ENCODE peak calls at places on chromosomes 2 and 18, in ten cellular contexts. M, K, A, R, J, S, U, L, Q and N are unnamed samples.

GRCh38 chr2:217610411-217610814 is 392.4 kb downstream of the TNS1 start:
- DNase-seq in K (no peak), J (no peak), Q (no peak), M (no peak), R (no peak), A (no peak), U (no peak), S (no peak), L (no peak), N (no peak)

GRCh38 chr2:232563580-232563979 is 13.1 kb downstream of the EIF4E2 start:
- DNase-seq in U (no peak), Q (no peak), K (peak; percentile 77), J (no peak), R (no peak), S (no peak), A (peak; percentile 38), M (no peak), L (no peak), N (no peak)

GRCh38 chr2:223039618-223040017 is 12.4 kb upstream of the KCNE4 start:
- DNase-seq in M (no peak), J (no peak), R (no peak), A (no peak), S (no peak), Q (no peak), K (no peak), U (no peak), L (no peak), N (no peak)

GRCh38 chr2:204664708-204665121 is 119.4 kb downstream of the PARD3B start:
- DNase-seq in S (no peak), L (peak; percentile 51), R (peak; percentile 32), Q (no peak), J (no peak), U (no peak), A (peak; percentile 67), M (no peak), K (peak; percentile 55), N (peak; percentile 24)

GRCh38 chr2:176281267-176281666 is 12.0 kb downstream of the MTX2 start:
- DNase-seq in L (no peak), R (no peak), U (no peak), S (no peak), Q (no peak), J (no peak), A (peak; percentile 59), K (peak; percentile 61), M (no peak), N (peak; percentile 47)

GRCh38 chr2:231605607-231606091 is 13.0 kb downstream of the TEX44 start:
- DNase-seq in K (no peak), M (peak; percentile 71), Q (no peak), J (peak; percentile 17), L (no peak), U (peak; percentile 87), S (no peak), R (no peak), A (no peak), N (no peak)

GRCh38 chr2:165573534-165574461 is 104.3 kb downstream of the CSRNP3 start:
- DNase-seq in R (peak; percentile 92), Q (peak; percentile 70), K (no peak), M (peak; percentile 61), J (peak; percentile 43), L (peak; percentile 3), S (peak; percentile 48), A (peak; percentile 62), U (peak; percentile 79), N (peak; percentile 38)

GRCh38 chr2:7497223-7497622 is 580.0 kb downstream of the RNF144A start:
- DNase-seq in A (no peak), R (peak; percentile 11), J (no peak), S (no peak), M (no peak), L (no peak), U (no peak), K (no peak), Q (no peak), N (no peak)

GRCh38 chr2:235992024-235992423 is 176.2 kb downstream of the GBX2 start:
- DNase-seq in S (no peak), M (no peak), Q (no peak), K (no peak), A (no peak), J (no peak), R (no peak), L (no peak), U (no peak), N (no peak)

GRCh38 chr2:172606285-172606684 is 50.4 kb downstream of the PDK1 start:
- DNase-seq in M (no peak), A (no peak), S (no peak), J (no peak), L (no peak), K (peak; percentile 54), Q (no peak), U (no peak), R (no peak), N (no peak)

GRCh38 chr2:176088048-176088936 is 4.2 kb upstream of the HOXD13 start:
- DNase-seq in U (peak; percentile 81), A (peak; percentile 61), K (peak; percentile 23), R (peak; percentile 88), J (peak; percentile 59), S (peak; percentile 79), L (peak; percentile 51), Q (peak; percentile 56), M (peak; percentile 52), N (peak; percentile 15)

GRCh38 chr2:104857262-104858221 is 3.6 kb downstream of the POU3F3 start:
- DNase-seq in R (peak; percentile 67), A (no peak), J (no peak), Q (no peak), K (no peak), S (no peak), U (no peak), L (no peak), M (no peak), N (no peak)

GRCh38 chr2:174495365-174496012 is 8.7 kb upstream of the GPR155 start:
- DNase-seq in S (no peak), A (peak; percentile 33), R (peak; percentile 56), K (peak; percentile 7), J (no peak), Q (no peak), M (no peak), U (no peak), L (no peak), N (no peak)

GRCh38 chr2:174491947-174492346 is 5.1 kb upstream of the GPR155 start:
- DNase-seq in Q (no peak), R (no peak), S (no peak), M (no peak), U (no peak), J (no peak), K (no peak), A (no peak), L (no peak), N (no peak)

GRCh38 chr2:174490032-174490431 is 3.2 kb upstream of the GPR155 start:
- DNase-seq in L (no peak), U (no peak), J (no peak), A (no peak), K (no peak), Q (no peak), M (no peak), S (no peak), R (no peak), N (no peak)

GRCh38 chr2:174493549-174494331 is 6.9 kb upstream of the GPR155 start:
- DNase-seq in A (no peak), S (no peak), L (no peak), R (no peak), Q (no peak), J (no peak), U (no peak), M (no peak), K (no peak), N (no peak)

DNA sequence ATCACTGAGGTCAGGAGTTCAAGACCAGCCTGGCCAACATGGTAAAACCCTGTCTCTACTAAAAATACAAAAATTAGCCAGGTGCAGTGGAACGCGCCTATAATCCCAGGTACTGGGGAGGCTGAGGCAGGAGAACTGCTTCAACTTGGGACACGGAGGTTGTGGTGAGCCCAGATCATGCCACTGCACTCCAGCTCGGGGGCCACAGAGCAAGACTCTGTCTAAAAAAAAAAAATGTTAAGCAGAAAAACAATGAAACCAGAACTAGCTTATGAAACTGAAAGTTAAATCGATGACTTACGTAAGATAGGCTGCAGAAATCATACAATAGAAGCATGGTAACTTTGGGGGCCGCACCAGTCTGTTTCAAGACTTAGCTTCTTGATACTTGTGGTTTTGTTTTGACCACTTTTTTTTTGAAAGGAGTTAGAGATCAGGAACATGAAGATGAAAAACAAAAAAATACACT is 6.2 kb upstream of the GPR155 start:
- DNase-seq in R (no peak), Q (no peak), L (no peak), J (peak; percentile 60), A (no peak), S (no peak), U (no peak), K (no peak), M (no peak), N (no peak)
- H3K4me3 ChIP-seq in R (no peak overlapping the region), Q (no peak overlapping the region), L (no peak overlapping the region), J (no peak overlapping the region), A (no peak overlapping the region), S (no peak overlapping the region), U (no peak overlapping the region), K (no peak overlapping the region), M (no peak overlapping the region), N (no peak overlapping the region)

DNA sequence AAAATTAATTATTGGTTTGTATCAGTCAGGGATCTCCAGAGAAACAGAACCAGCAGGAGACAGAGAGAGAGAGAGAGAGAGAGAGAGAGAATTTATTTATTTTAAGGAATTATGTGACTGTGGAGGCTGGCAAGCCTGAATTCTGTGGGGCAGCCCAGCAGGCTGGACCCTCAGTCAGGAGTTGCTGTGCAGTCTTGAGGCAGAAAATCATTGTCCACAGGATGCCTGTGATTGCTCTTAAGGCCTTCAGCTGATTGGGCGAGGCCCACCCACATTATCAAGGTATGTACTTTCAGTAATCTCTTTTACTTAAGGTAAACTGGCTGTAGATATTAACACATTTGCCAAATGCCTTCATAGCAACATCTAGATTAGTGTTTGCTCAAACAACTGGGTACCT is 155.3 kb downstream of the SEPTIN10 start:
- DNase-seq in R (no peak), U (peak; percentile 53), J (no peak), A (no peak), M (no peak), L (no peak), Q (no peak), S (peak; percentile 6), K (no peak), N (no peak)
- H3K27ac ChIP-seq in R (no peak overlapping the region), U (peak overlapping the region; percentile 60), J (no peak overlapping the region), A (no peak overlapping the region), M (no peak overlapping the region), L (no peak overlapping the region), Q (no peak overlapping the region), S (no peak overlapping the region), K (no peak overlapping the region), N (no peak overlapping the region)

GRCh38 chr2:96414161-96414713 is 78.7 kb downstream of the NCAPH start:
- DNase-seq in J (no peak), R (no peak), K (no peak), A (no peak), S (no peak), Q (no peak), L (no peak), U (no peak), M (no peak), N (no peak)
- TF ChIP-seq CTCF in J (no peak), R (no peak), K (no peak), A (peak; percentile 11), S (no peak), Q (no peak), L (no peak), U (no peak), M (no peak), N (no peak)

DNA sequence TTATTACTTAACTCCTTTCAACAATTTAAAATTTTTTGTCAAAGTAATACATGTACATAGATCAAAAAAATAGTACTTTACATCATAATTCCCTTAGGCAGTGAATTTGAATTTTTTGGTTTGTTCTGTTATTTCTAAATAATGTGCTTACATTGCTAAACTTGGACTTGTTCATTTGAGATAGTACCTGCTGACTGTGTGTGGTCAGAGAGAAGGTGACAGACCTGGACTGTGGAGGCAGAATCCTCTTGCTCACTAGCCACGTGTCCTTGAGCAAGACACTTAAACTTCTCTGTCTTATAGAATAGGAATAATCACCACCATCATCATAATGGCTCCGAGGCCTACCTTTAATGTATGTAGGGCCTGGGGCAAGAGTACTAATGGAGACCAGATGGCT is 33.3 kb downstream of the ZNF532 start:
- DNase-seq in M (no peak), J (no peak), K (no peak), U (no peak), R (no peak), Q (no peak), A (no peak), S (no peak), L (no peak), N (no peak)
- H3K4me3 ChIP-seq in M (no peak overlapping the region), J (no peak overlapping the region), K (no peak overlapping the region), U (no peak overlapping the region), R (no peak overlapping the region), Q (no peak overlapping the region), A (no peak overlapping the region), S (no peak overlapping the region), L (no peak overlapping the region), N (no peak overlapping the region)